ENCODE peak calls at places on chromosomes 16 and 17, in eight cellular contexts. T is iPS-NIHi11; D is ELF-1; U is effector CD4-positive, alpha-beta T cell; Q is cardiac fibroblast; O is stimulated activated CD4-positive, alpha-beta T cell treated with anti-CD3 and anti-CD28 coated beads, Interleukin-12 subunit alpha, Interleukin-12 subunit beta, amount 100 ng/mL, for 4 hours; W is RPMI7951; K is caudate nucleus. A is an unnamed sample.

GRCh38 chr17:78313735-78314648 is 45.9 kb downstream of the SOCS3 start:
- DNase-seq in T (peak; percentile 95), D (peak; percentile 86), U (peak; percentile 47), Q (peak; percentile 86), O (peak; percentile 63), W (peak; percentile 76), K (no peak), A (peak; percentile 97)

GRCh38 chr17:2690165-2691068 is 21.1 kb downstream of the CLUH start:
- DNase-seq in T (peak; percentile 23), D (no peak), U (no peak), Q (no peak), O (no peak), W (no peak), K (no peak), A (peak; percentile 76)

GRCh38 chr17:21170829-21171228 is 43.1 kb downstream of the TMEM11 start:
- DNase-seq in T (no peak), D (no peak), U (no peak), Q (no peak), O (no peak), W (no peak), K (no peak), A (no peak)

GRCh38 chr17:40727447-40728231 is 24.1 kb upstream of the KRT24 start:
- DNase-seq in T (no peak), D (no peak), U (no peak), Q (peak; percentile 7), O (no peak), W (peak; percentile 78), K (no peak), A (no peak)

GRCh38 chr17:40532520-40533253 is 31.3 kb upstream of the TNS4 start:
- DNase-seq in T (no peak), D (no peak), U (no peak), Q (peak; percentile 82), O (no peak), W (peak; percentile 43), K (no peak), A (no peak)

GRCh38 chr17:56756536-56756935 is 77.2 kb downstream of the C17orf67 start:
- DNase-seq in T (no peak), D (no peak), U (no peak), Q (peak; percentile 43), O (no peak), W (peak; percentile 78), K (no peak), A (no peak)

GRCh38 chr17:80694992-80695912 is 150.6 kb downstream of the RPTOR start:
- DNase-seq in T (no peak), D (no peak), U (no peak), Q (no peak), O (no peak), W (no peak), K (no peak), A (peak; percentile 83)

GRCh38 chr16:51763072-51763658 is 612.1 kb upstream of the SALL1 start:
- DNase-seq in T (peak; percentile 45), D (peak; percentile 69), U (no peak), Q (no peak), O (no peak), W (peak; percentile 42), K (no peak), A (no peak)

GRCh38 chr17:32916134-32916533 is 11.8 kb upstream of the TMEM98 start:
- DNase-seq in T (no peak), D (no peak), U (no peak), Q (no peak), O (no peak), W (no peak), K (no peak), A (no peak)

GRCh38 chr17:55332296-55333041 is 67.7 kb downstream of the HLF start:
- DNase-seq in T (no peak), D (no peak), U (no peak), Q (no peak), O (no peak), W (no peak), K (no peak), A (no peak)

GRCh38 chr16:87062569-87063442 is 254.4 kb downstream of the C16orf95 start:
- DNase-seq in T (peak; percentile 85), D (peak; percentile 81), U (peak; percentile 16), Q (peak; percentile 78), O (peak; percentile 54), W (peak; percentile 65), K (peak; percentile 1), A (peak; percentile 83)

GRCh38 chr16:17101646-17102045 is 369.1 kb downstream of the XYLT1 start:
- DNase-seq in T (peak; percentile 58), D (peak; percentile 19), U (no peak), Q (no peak), O (no peak), W (no peak), K (no peak), A (no peak)

GRCh38 chr17:48486557-48486956 is 44.3 kb downstream of the HOXB1 start:
- DNase-seq in T (no peak), D (peak; percentile 69), U (no peak), Q (peak; percentile 88), O (no peak), W (peak; percentile 95), K (no peak), A (peak; percentile 78)

GRCh38 chr17:50559674-50560184 is 786 bp upstream of the CACNA1G start:
- DNase-seq in T (peak; percentile 86), D (peak; percentile 91), U (peak; percentile 9), Q (peak; percentile 66), O (peak; percentile 19), W (peak; percentile 53), K (no peak), A (no peak)

GRCh38 chr16:50271148-50272041 is 5.0 kb downstream of the ADCY7 start:
- DNase-seq in T (no peak), D (no peak), U (no peak), Q (no peak), O (no peak), W (no peak), K (no peak), A (peak; percentile 51)

GRCh38 chr17:68334393-68334792 is 43.1 kb downstream of the ARSG start:
- DNase-seq in T (no peak), D (no peak), U (no peak), Q (no peak), O (no peak), W (no peak), K (no peak), A (no peak)

GRCh38 chr17:1896243-1897163 is 66.7 kb downstream of the RPA1 start:
- DNase-seq in T (no peak), D (no peak), U (no peak), Q (no peak), O (no peak), W (no peak), K (no peak), A (no peak)

GRCh38 chr16:75614247-75614897 is 8.7 kb downstream of the ADAT1 start:
- DNase-seq in T (no peak), D (no peak), U (no peak), Q (peak; percentile 54), O (no peak), W (no peak), K (no peak), A (no peak)

GRCh38 chr17:10053976-10054551 is 144.3 kb downstream of the GAS7 start:
- DNase-seq in T (no peak), D (no peak), U (no peak), Q (no peak), O (no peak), W (peak; percentile 37), K (no peak), A (peak; percentile 9)

GRCh38 chr17:73069846-73070245 is 22.6 kb downstream of the SLC39A11 start:
- DNase-seq in T (no peak), D (no peak), U (no peak), Q (no peak), O (no peak), W (no peak), K (no peak), A (no peak)

GRCh38 chr16:85446846-85447656 is 166.1 kb upstream of the GSE1 start:
- DNase-seq in T (no peak), D (no peak), U (no peak), Q (no peak), O (no peak), W (no peak), K (no peak), A (no peak)

A was measured in kidney.